ENCODE peak calls at places on chromosomes 4 and X, in six cellular contexts. M, R, E, N, S and T are unnamed samples. For H3K27me3, the result is how much of the 10 kb centered on the place peaks cover.

GRCh38 chrX:84865113-84865512 is 138.6 kb upstream of the APOOL start:
- DNase-seq in M (no peak), R (no peak), E (peak), N (no peak), S (no peak), T (peak)

GRCh38 chr4:165684177-165684870 is 188.7 kb upstream of the TLL1 start:
- DNase-seq in M (no peak), R (no peak), E (peak), N (no peak), S (no peak), T (peak)

GRCh38 chr4:40719008-40719623 is 30.6 kb upstream of the NSUN7 start:
- DNase-seq in M (peak), R (no peak), E (peak), N (no peak), S (no peak), T (peak)

GRCh38 chr4:54118850-54119589 is 19.1 kb downstream of the GSX2 start:
- DNase-seq in M (no peak), R (no peak), E (peak), N (no peak), S (no peak), T (no peak)

GRCh38 chr4:24382381-24382780 is 202.0 kb downstream of the DHX15 start:
- DNase-seq in M (no peak), R (no peak), E (no peak), N (no peak), S (no peak), T (peak)

GRCh38 chr4:94827481-94828110 is 69.8 kb downstream of the BMPR1B start:
- DNase-seq in M (no peak), R (no peak), E (peak), N (no peak), S (no peak), T (peak)

GRCh38 chrX:5702890-5703289 is 525.8 kb downstream of the NLGN4X start:
- DNase-seq in M (no peak), R (no peak), E (no peak), N (no peak), S (no peak), T (no peak)

GRCh38 chr4:105350859-105351494 is 122.9 kb downstream of the PPA2 start:
- DNase-seq in M (no peak), R (no peak), E (no peak), N (no peak), S (no peak), T (no peak)

GRCh38 chrX:39516399-39516798 is 581.4 kb downstream of the BCOR start:
- DNase-seq in M (no peak), R (no peak), E (no peak), N (no peak), S (no peak), T (no peak)

GRCh38 chr4:76955187-76955586 is 5.6 kb downstream of the SEPTIN11 start:
- DNase-seq in M (no peak), R (no peak), E (no peak), N (no peak), S (no peak), T (peak)

GRCh38 chr4:76943129-76943620 is 6.4 kb upstream of the SEPTIN11 start:
- DNase-seq in M (no peak), R (no peak), E (peak), N (no peak), S (no peak), T (peak)

GRCh38 chrX:96435636-96436035 is 249.0 kb upstream of the DIAPH2 start:
- DNase-seq in M (no peak), R (no peak), E (peak), N (no peak), S (no peak), T (no peak)

GRCh38 chr4:51942833-51943215 is 77.3 kb downstream of the LRRC66 start:
- DNase-seq in M (no peak), R (no peak), E (no peak), N (no peak), S (no peak), T (no peak)

GRCh38 chr4:17535906-17536305 is 20.9 kb downstream of the CLRN2 start:
- DNase-seq in M (no peak), R (no peak), E (no peak), N (no peak), S (no peak), T (no peak)

GRCh38 chrX:63930140-63930539 is 145.1 kb upstream of the ARHGEF9 start:
- DNase-seq in M (peak), R (no peak), E (no peak), N (no peak), S (no peak), T (no peak)

GRCh38 chrX:69128573-69128972 is 36.7 kb downstream of the PJA1 start:
- DNase-seq in M (peak), R (no peak), E (no peak), N (no peak), S (no peak), T (no peak)

GRCh38 chrX:154327026-154327820 is 31.6 kb downstream of the TKTL1 start:
- DNase-seq in M (no peak), R (no peak), E (no peak), N (no peak), S (no peak), T (no peak)

GRCh38 chrX:120021927-120022326 is 55.6 kb downstream of the RHOXF2B start:
- DNase-seq in M (no peak), R (no peak), E (no peak), N (no peak), S (no peak), T (no peak)

GRCh38 chrX:120731386-120731785 is 101.5 kb upstream of the C1GALT1C1 start:
- DNase-seq in M (no peak), R (no peak), E (no peak), N (no peak), S (no peak), T (no peak)

GRCh38 chrX:134599173-134599914 is 58.9 kb downstream of the PLAC1 start:
- DNase-seq in M (no peak), R (peak), E (no peak), N (peak), S (no peak), T (no peak)

DNA sequence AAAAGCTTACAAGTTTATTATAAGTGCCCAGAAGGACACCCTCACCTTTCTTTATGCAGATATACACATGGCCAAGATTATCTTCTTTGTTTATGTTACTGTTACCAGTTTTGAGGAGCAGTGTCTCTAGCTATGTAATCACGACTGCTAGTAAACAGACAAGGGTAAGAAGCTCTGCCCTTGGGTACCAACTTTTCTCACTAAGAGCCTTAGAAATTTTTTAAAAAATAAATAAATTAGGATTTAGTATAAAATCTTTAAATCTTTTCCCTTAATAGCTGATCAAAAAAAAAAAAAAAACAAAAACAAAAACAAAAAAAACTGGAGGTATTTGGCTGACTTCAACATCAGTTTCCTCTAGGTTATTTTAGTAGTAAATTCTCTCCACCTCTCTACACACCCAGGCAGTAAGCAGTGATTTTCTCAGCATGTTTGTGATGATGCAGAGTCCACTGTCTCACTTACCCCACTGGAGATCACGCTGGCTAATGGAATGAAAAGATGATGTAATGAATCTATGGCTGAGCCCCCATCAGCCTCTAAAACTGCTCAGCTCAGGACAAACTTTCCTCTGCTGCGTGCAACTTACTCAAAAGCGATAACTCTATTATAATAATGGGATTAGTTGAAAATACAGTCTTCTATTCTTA is 125.9 kb downstream of the FRYL start:
- DNase-seq in M (no peak), R (no peak), E (peak), N (no peak), S (no peak), T (no peak)
- H3K4me3 ChIP-seq in M (no peak), R (no peak), E (no peak), N (no peak), S (no peak), T (no peak)

GRCh38 chrX:133179500-133179899 is 38.7 kb downstream of the TFDP3 start:
- DNase-seq in M (no peak), R (no peak), E (no peak), N (no peak), S (no peak), T (no peak)
- TF ChIP-seq CTCF in M (no peak), R (no peak), E (no peak), N (no peak), S (no peak), T (no peak)

GRCh38 chr4:5893013-5893580 is at the start of gene CRMP1:
- DNase-seq in M (peak), R (no peak), E (no peak), N (no peak), S (no peak), T (no peak)
- H3K27me3 ChIP-seq in M (half or more), R (under half), E (half or more), N (under half), S (under half), T (under half)

GRCh38 chr4:10670346-10670745 is 14.2 kb downstream of the CLNK start:
- DNase-seq in M (no peak), R (no peak), E (no peak), N (no peak), S (no peak), T (no peak)

GRCh38 chr4:10673817-10674369 is 10.7 kb downstream of the CLNK start:
- DNase-seq in M (no peak), R (no peak), E (no peak), N (no peak), S (no peak), T (no peak)

GRCh38 chr4:10667651-10668341 is 16.8 kb downstream of the CLNK start:
- DNase-seq in M (no peak), R (no peak), E (no peak), N (no peak), S (no peak), T (no peak)

GRCh38 chr4:10672379-10672778 is 12.2 kb downstream of the CLNK start:
- DNase-seq in M (no peak), R (no peak), E (no peak), N (no peak), S (no peak), T (no peak)

DNA sequence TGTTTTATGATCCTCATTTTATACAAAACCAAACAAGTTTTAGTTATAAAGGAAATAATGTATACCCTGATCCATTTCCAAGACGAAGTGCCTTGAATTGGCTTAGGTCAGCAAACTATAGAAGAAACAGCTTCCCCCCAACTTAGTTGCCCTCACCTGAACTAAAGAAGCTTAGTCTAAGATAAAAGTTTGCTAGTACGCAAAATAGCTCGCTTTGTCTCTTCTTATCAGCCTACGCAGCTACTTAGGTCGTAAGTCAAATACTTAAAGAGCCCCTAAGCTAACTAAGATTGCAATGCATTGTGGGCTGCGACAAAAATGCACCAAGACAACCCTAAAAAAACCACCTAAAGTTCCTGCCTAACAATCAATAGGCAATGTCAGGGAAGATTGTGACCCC is 12.8 kb downstream of the CLNK start:
- DNase-seq in M (no peak), R (no peak), E (no peak), N (no peak), S (no peak), T (no peak)
- H3K4me3 ChIP-seq in M (no peak), R (no peak), E (no peak), N (no peak), S (no peak), T (no peak)

GRCh38 chrX:724256-724655 is 93.7 kb downstream of the SHOX start:
- DNase-seq in M (no peak), R (no peak), E (no peak), N (peak), S (no peak), T (no peak)

GRCh38 chrX:729583-730409 is 99.2 kb downstream of the SHOX start:
- DNase-seq in M (no peak), R (no peak), E (no peak), N (peak), S (peak), T (no peak)

GRCh38 chrX:723781-724180 is 93.2 kb downstream of the SHOX start:
- DNase-seq in M (no peak), R (no peak), E (no peak), N (peak), S (no peak), T (no peak)

DNA sequence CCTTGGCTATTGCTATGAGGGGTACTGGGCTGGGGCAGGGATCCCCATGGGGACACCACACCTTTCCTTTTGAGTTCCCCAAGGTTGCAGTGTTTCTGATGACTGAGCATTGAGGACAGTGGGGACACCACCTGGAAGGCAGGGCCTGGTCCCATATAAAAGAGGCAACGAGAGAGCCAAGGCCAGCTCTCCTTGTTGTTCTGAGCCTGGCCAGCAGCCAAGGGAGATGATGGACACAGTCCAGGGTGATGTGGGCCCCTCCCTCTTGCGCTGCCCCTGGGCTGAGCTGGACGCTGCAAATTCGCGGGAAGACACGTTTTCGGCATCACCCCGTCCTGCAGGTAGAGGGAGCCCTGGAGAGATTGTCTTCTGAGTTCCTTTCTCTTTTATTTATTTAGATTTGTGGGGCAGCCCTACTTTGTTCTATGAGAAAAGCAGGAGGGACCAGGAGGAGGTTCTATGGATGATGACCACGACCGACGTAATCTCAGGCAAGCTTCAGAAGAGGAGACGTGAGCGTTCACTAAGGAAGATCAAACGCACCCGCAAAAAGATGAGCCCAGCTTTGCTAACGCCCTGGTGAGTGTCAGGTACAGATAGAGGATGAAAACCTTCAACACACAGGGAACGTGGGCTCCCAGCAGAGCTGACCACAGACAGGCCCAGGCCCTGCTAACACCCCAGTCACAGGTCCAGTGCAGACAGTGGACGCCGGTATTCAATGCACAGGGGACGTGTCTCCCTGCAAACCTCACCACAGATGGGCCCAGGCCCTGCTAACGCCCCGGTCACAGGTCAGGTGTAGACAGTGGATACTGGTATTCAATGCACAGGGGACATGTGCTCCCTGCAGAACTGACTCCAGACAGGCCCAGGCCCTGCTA is 97.4 kb downstream of the SHOX start:
- DNase-seq in M (peak), R (no peak), E (no peak), N (peak), S (peak), T (no peak)
- TF ChIP-seq CTCF in M (no peak), R (no peak), E (peak), N (no peak), S (no peak), T (no peak)

GRCh38 chrX:70442224-70442623 is 2.4 kb upstream of the DLG3 start:
- DNase-seq in M (no peak), R (no peak), E (no peak), N (no peak), S (no peak), T (no peak)
- H3K27me3 ChIP-seq in M (half or more), R (under half), E (under half), N (under half), S (under half), T (under half)

GRCh38 chrX:149505671-149506070 is 565 bp upstream of the IDS start:
- DNase-seq in M (no peak), R (no peak), E (no peak), N (no peak), S (no peak), T (no peak)
- H3K4me3 ChIP-seq in M (peak), R (peak), E (no peak), N (peak), S (peak), T (no peak)

GRCh38 chr4:26161030-26161824 is 159.6 kb upstream of the RBPJ start:
- DNase-seq in M (no peak), R (no peak), E (no peak), N (no peak), S (no peak), T (no peak)
- TF ChIP-seq CTCF in M (peak), R (no peak), E (peak), N (no peak), S (no peak), T (peak)

GRCh38 chr4:20255251-20255586 is 3.5 kb downstream of the SLIT2 start:
- DNase-seq in M (no peak), R (no peak), E (no peak), N (no peak), S (no peak), T (no peak)
- H3K27me3 ChIP-seq in M (under half), R (under half), E (under half), N (under half), S (under half), T (under half)